ENCODE peak calls at places on chromosomes 4 and X, in six cellular contexts. T is IMR-90, X is neuronal stem cell, L is H9, S is H1, Q is mesenchymal stem cell. V is an unnamed sample.

GRCh38 chrX:17067534-17067933 is 121.1 kb downstream of the REPS2 start:
- DNase-seq in T (no peak), L (no peak), Q (no peak), S (no peak), X (no peak), V (no peak)

GRCh38 chr4:81352476-81352875 is 119.2 kb downstream of the RASGEF1B start:
- DNase-seq in L (no peak), Q (no peak), S (no peak), T (peak; percentile 74), X (no peak), V (no peak)

GRCh38 chr4:173318648-173319211 is 15.4 kb downstream of the HMGB2 start:
- DNase-seq in S (no peak), T (peak; percentile 74), X (no peak), Q (peak; percentile 56), L (no peak), V (no peak)

GRCh38 chr4:120517966-120518365 is 404.6 kb downstream of the PRDM5 start:
- DNase-seq in S (no peak), T (peak; percentile 86), Q (peak; percentile 85), X (no peak), L (peak; percentile 34), V (peak; percentile 14)

GRCh38 chr4:119984998-119985397 is 81.7 kb downstream of the MAD2L1 start:
- DNase-seq in L (no peak), X (no peak), Q (no peak), S (no peak), T (no peak), V (no peak)

GRCh38 chr4:67087897-67088296 is 457.4 kb downstream of the CENPC start:
- DNase-seq in S (peak; percentile 77), L (peak; percentile 50), Q (peak; percentile 8), T (no peak), X (no peak), V (peak; percentile 26)

GRCh38 chr4:190121759-190122158 is 51.8 kb upstream of the DUX4 start:
- DNase-seq in S (no peak), T (no peak), Q (no peak), L (no peak), X (no peak), V (peak; percentile 96)

GRCh38 chr4:176340871-176341685 is 21.3 kb downstream of the SPCS3 start:
- DNase-seq in T (peak; percentile 66), Q (peak; percentile 67), L (no peak), X (peak; percentile 47), S (no peak), V (peak; percentile 12)

GRCh38 chr4:43374352-43374751 is 481.8 kb downstream of the GRXCR1 start:
- DNase-seq in T (peak; percentile 4), Q (no peak), X (no peak), L (no peak), S (no peak), V (no peak)

GRCh38 chr4:140071806-140072205 is 82.2 kb downstream of the MAML3 start:
- DNase-seq in L (no peak), X (no peak), Q (no peak), T (peak; percentile 91), S (no peak), V (peak; percentile 29)

GRCh38 chr4:106494066-106494465 is 125.5 kb upstream of the GIMD1 start:
- DNase-seq in S (no peak), T (peak; percentile 4), Q (peak; percentile 6), X (no peak), L (no peak), V (no peak)

GRCh38 chrX:43349363-43349762 is 306.7 kb upstream of the MAOA start:
- DNase-seq in S (peak; percentile 55), Q (peak; percentile 23), L (peak; percentile 76), T (peak; percentile 19), X (peak; percentile 0), V (peak; percentile 67)

GRCh38 chr4:1883583-1883982 is 12.4 kb downstream of the NSD2 start:
- DNase-seq in S (no peak), X (no peak), Q (no peak), L (no peak), T (no peak), V (no peak)

GRCh38 chr4:1881709-1882108 is 10.5 kb downstream of the NSD2 start:
- DNase-seq in L (no peak), X (no peak), S (no peak), T (no peak), Q (no peak), V (no peak)

GRCh38 chr4:1882850-1883271 is 11.7 kb downstream of the NSD2 start:
- DNase-seq in T (no peak), X (no peak), S (no peak), L (no peak), Q (no peak), V (no peak)

GRCh38 chr4:1879491-1879890 is 8.3 kb downstream of the NSD2 start:
- DNase-seq in X (no peak), S (no peak), Q (peak; percentile 52), L (no peak), T (peak; percentile 33), V (no peak)

DNA sequence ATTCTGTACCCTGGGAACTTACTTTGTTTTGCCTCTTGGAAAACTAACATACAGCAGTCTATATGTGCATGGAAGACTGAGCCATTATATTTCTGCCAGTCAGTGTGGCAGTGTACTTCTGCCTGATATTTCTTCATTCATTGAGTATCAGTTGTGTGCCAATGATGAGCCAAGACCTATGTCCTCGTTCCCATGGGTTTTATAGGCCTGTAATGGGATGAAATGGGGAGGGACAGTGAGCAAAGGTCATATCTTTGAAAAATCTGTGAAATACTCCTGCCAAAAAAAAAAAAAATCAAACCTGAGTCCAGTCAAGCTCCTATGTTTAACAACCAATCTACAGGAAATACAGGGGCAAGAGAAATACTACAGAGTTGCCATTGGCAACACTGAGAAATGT is 9.1 kb downstream of the NSD2 start:
- DNase-seq in S (no peak), T (no peak), L (no peak), X (no peak), Q (no peak), V (no peak)
- H3K14ac ChIP-seq in S (no peak overlapping the region), T (no peak overlapping the region), L (no peak overlapping the region), X (no peak overlapping the region), Q (no peak overlapping the region), V (no peak overlapping the region)

GRCh38 chr4:169724251-169724650 is 33.5 kb downstream of the HPF1 start:
- DNase-seq in T (peak; percentile 52), X (no peak), Q (peak; percentile 17), L (no peak), S (no peak), V (peak; percentile 30)

GRCh38 chr4:169723207-169723606 is 34.5 kb downstream of the HPF1 start:
- DNase-seq in Q (peak; percentile 4), X (no peak), L (no peak), S (no peak), T (no peak), V (no peak)

GRCh38 chr4:169730564-169730963 is 27.2 kb downstream of the HPF1 start:
- DNase-seq in T (no peak), Q (no peak), L (no peak), X (no peak), S (no peak), V (peak; percentile 40)

DNA sequence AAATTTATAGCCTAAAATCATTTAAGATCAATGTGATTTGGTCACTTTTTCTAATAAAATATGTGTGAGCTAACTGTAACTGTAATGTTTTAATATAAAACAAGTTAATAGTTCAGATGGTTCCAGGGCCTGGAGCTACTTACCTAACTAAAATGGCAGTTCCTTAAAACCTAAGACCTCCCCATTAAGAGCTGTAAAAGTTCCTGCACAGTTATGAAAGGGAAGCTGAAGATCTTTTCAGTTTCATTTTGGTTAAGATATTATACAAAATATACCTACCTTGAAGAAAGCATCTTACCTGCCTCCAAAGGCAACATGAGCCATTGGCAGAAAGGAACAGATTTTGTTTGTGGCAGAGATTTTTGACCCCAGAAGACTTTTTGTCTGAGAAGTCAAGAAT is 30.1 kb downstream of the HPF1 start:
- DNase-seq in X (no peak), T (no peak), L (no peak), S (no peak), Q (no peak), V (no peak)
- H3K14ac ChIP-seq in X (no peak overlapping the region), T (no peak overlapping the region), L (no peak overlapping the region), S (no peak overlapping the region), Q (no peak overlapping the region), V (no peak overlapping the region)

GRCh38 chr4:102824398-102824797 is 3.0 kb downstream of the UBE2D3 start:
- DNase-seq in T (peak; percentile 15), X (no peak), Q (peak; percentile 42), S (no peak), L (no peak), V (no peak)
- H3K14ac ChIP-seq in T (no peak overlapping the region), X (no peak overlapping the region), Q (no peak overlapping the region), S (no peak overlapping the region), L (no peak overlapping the region), V (no peak overlapping the region)

GRCh38 chrX:87732133-87732532 is 214.5 kb downstream of the KLHL4 start:
- DNase-seq in S (no peak), X (no peak), L (no peak), Q (no peak), T (no peak), V (no peak)

DNA sequence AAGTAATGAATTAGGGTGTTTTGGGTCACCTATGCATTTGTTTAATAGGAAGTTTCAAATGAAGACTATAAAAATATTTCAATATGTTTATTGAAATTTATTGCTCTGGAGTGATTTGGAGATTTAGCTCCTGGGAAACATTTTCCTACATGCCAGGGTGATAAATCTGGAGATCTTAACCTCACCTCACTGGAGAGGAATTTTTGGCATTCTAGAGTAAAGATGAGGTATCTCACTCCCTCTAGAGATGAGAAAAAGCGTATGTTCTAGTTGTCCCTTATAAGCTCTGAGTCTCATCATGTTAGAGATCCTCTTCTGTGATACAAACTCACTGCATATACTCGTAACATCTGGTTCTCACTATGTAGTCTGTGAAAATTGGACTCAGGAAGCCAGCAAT is 219.0 kb downstream of the KLHL4 start:
- DNase-seq in S (no peak), T (no peak), Q (no peak), X (no peak), L (no peak), V (no peak)
- H3K14ac ChIP-seq in S (no peak overlapping the region), T (no peak overlapping the region), Q (no peak overlapping the region), X (no peak overlapping the region), L (no peak overlapping the region), V (no peak overlapping the region)

V was measured in trophoblast cell.